ENCODE peak calls at places on chromosomes 4 and X, in five cellular contexts. F, N, I, T and E are unnamed samples.

GRCh38 chr4:174278467-174278866 is 5.0 kb downstream of the FBXO8 start:
- DNase-seq in F (no peak), N (no peak), I (no peak), T (no peak), E (no peak)

GRCh38 chrX:2705036-2705435 is 13.9 kb downstream of the CD99 start:
- DNase-seq in F (no peak), N (no peak), I (no peak), T (no peak), E (no peak)

GRCh38 chrX:109740076-109740809 is 7.2 kb upstream of the ACSL4 start:
- DNase-seq in F (peak; percentile 80), N (peak; percentile 52), I (no peak), T (no peak), E (no peak)

GRCh38 chrX:136453114-136453513 is 34.6 kb upstream of the BRS3 start:
- DNase-seq in F (no peak), N (no peak), I (no peak), T (no peak), E (no peak)

GRCh38 chr4:113368056-113368455 is 318.6 kb downstream of the ANK2 start:
- DNase-seq in F (no peak), N (peak; percentile 97), I (no peak), T (no peak), E (no peak)

GRCh38 chr4:134328741-134329140 is 127.2 kb upstream of the PABPC4L start:
- DNase-seq in F (no peak), N (no peak), I (no peak), T (no peak), E (peak; percentile 9)

GRCh38 chrX:49912086-49912485 is 10.3 kb upstream of the CLCN5 start:
- DNase-seq in F (no peak), N (no peak), I (no peak), T (no peak), E (no peak)

GRCh38 chrX:107731831-107732502 is 43.6 kb downstream of the TSC22D3 start:
- DNase-seq in F (peak; percentile 83), N (peak; percentile 58), I (no peak), T (peak; percentile 44), E (peak; percentile 73)

GRCh38 chr4:75561789-75562188 is 5.9 kb downstream of the ODAPH start:
- DNase-seq in F (peak; percentile 8), N (peak; percentile 7), I (no peak), T (no peak), E (peak; percentile 34)

GRCh38 chrX:68917799-68918198 is 89.0 kb downstream of the EFNB1 start:
- DNase-seq in F (no peak), N (no peak), I (no peak), T (peak; percentile 47), E (no peak)

GRCh38 chr4:84215218-84215617 is 283.9 kb downstream of the NKX6-1 start:
- DNase-seq in F (no peak), N (no peak), I (no peak), T (no peak), E (no peak)

GRCh38 chr4:6527259-6527658 is 47.7 kb upstream of the MAN2B2 start:
- DNase-seq in F (no peak), N (no peak), I (no peak), T (no peak), E (no peak)

DNA sequence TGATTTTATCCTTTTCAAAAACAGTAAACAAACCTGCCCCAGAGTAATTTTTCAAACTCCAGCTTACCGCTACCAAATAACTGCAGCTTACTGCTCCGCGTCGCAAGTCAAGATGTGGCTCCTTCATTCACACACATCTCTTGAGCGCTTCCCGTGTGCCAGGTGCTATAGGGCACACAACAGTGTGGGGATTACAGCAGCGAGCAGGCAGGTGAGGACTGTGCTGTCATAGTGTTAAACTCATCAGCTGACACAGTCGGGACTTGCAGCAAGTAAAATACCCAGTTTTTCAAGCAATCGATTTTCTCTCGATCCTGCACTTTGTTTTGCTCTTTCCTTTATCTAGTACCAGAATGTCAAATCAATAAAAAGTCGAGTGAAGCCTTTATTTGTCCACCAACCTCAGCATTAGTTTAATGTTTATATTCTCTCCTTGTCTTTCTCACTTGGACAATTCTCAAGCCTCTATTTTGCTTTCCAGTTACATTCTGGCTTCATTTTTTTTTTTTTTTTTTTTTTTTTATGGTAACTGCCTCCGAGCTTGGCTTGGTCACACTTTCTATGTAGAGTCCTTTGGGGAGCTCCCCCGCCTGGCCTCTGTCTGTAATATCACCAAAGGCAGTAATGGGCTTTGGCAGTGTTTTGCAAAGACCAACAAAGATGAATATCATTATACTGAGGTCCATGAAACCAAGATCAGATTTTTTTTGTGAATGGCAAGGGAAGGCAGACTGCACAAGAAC is 8.3 kb upstream of the ASB5 start:
- DNase-seq in F (peak; percentile 56), N (peak; percentile 71), I (no peak), T (peak; percentile 51), E (peak; percentile 36)
- TF ChIP-seq RCOR1 in F (no peak), N (no peak), I (no peak), T (no peak), E (no peak)

GRCh38 chrX:551306-551705 is 79.3 kb upstream of the SHOX start:
- DNase-seq in F (no peak), N (no peak), I (no peak), T (no peak), E (no peak)

GRCh38 chrX:542179-542578 is 88.4 kb upstream of the SHOX start:
- DNase-seq in F (peak; percentile 33), N (no peak), I (no peak), T (no peak), E (peak; percentile 8)

GRCh38 chrX:550514-550913 is 80.1 kb upstream of the SHOX start:
- DNase-seq in F (no peak), N (no peak), I (no peak), T (no peak), E (no peak)

DNA sequence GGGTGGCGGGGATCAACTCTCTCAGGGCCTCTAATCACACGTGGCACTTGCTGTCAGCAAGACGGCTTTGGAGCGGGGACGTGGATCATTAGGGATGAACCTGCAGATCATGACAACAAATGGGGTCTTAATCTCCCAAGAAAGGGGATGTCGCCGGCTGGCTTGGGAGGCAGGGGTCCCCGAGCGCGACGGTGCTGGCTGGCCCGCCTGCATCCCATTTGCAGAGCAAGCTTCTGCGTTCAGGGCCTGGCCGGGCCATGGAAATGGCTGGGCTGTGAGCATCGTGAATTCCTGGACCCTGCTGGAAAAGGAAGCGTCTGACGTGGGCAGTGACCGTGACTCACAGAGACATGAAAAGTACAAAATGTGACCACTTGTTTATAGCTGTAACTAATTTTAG is 85.1 kb upstream of the SHOX start:
- DNase-seq in F (no peak), N (no peak), I (no peak), T (no peak), E (no peak)
- TF ChIP-seq RCOR1 in F (no peak), N (no peak), I (no peak), T (no peak), E (no peak)

GRCh38 chr4:127470290-127470809 is 162.4 kb upstream of the INTU start:
- DNase-seq in F (no peak), N (no peak), I (no peak), T (no peak), E (no peak)
- TF ChIP-seq RCOR1 in F (no peak), N (no peak), I (no peak), T (no peak), E (no peak)

DNA sequence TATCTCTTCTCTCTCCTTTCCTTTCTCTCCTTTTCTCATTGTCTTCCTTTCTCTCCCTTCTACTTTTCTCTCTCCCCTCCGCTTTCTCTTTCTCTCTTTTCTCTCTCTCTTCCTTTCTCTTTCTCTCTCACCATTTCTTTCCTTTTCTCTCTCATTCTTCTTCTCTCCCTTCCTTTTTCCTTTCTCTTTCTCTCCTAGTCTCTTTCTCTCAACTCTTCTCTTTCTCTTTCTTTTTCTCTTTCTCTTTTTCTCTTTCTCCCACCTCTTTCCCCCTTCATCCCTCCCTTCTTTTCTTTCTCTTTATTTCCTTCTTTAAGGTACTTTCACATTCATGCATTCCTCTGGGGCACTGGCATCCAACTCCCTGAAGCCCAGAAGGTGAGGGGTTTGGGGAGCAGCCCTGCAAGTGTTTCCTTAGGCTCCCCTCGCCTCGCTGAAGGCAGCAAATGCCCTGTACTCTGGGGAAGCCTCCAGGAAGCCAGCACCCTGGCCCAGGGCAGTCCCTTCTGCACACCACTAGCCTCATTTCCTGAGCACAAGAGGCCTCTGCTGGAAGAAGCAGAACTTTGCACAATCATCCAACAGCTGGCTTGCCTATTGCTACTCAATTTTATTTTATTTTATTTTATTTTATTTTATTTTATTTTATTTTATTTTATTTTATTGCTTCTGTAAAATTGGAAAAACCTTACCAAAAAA is 124.2 kb downstream of the NFKB1 start:
- DNase-seq in F (peak; percentile 37), N (peak; percentile 54), I (no peak), T (peak; percentile 30), E (peak; percentile 34)
- TF ChIP-seq RCOR1 in F (no peak), N (no peak), I (no peak), T (no peak), E (no peak)

GRCh38 chrX:1537031-1537715 is at the start of gene P2RY8:
- DNase-seq in F (peak; percentile 64), N (no peak), I (peak; percentile 75), T (no peak), E (no peak)
- TF ChIP-seq RCOR1 in F (no peak), N (no peak), I (no peak), T (no peak), E (no peak)

DNA sequence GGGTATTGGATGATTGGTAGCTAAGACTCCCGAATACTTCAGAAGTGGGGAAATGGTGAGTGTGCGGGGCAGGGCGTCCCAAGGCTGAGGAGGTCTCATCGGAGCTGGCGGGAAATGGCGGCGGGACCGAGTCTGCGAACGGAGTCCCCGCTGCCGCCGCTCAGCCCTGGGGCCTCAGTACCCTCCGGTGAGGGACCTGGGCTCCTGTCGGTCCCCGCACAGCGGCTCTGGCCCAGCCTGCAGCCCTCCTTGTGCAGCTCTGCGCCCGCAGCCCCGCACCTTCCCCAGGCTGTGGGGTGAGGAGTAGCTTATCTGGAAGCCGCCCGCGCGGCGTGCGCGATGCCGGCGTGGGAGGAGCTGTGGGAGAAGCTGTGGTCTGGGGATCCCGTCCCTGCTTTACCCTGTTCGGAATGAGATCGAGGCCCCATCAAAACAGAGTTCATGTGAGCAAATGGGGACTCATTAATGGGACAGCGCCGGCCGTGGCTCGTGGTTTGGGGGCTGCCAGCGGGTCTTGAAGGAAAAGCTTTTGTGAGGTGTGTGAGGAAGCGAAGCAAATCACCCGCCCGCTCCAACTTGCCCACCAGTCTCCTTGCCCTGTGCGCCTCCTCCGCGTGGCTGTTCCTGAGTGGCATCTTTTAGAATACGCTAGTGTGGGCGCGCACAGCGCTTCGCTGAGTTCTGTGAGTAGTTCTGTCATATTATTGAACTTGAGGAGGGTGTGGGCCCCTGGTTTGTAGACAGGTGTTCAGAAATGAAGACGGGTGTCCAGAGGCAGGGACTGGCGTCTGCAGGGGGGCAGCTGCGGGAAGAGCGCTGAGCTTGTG is 531 bp downstream of the ZNF141 start:
- DNase-seq in F (peak; percentile 22), N (peak; percentile 36), I (no peak), T (no peak), E (no peak)
- TF ChIP-seq RCOR1 in F (no peak), N (no peak), I (no peak), T (no peak), E (no peak)

GRCh38 chrX:23883737-23884354 is 23.9 kb downstream of the APOO start:
- DNase-seq in F (peak; percentile 76), N (peak; percentile 85), I (no peak), T (no peak), E (peak; percentile 74)
- TF ChIP-seq RCOR1 in F (no peak), N (no peak), I (no peak), T (no peak), E (no peak)

DNA sequence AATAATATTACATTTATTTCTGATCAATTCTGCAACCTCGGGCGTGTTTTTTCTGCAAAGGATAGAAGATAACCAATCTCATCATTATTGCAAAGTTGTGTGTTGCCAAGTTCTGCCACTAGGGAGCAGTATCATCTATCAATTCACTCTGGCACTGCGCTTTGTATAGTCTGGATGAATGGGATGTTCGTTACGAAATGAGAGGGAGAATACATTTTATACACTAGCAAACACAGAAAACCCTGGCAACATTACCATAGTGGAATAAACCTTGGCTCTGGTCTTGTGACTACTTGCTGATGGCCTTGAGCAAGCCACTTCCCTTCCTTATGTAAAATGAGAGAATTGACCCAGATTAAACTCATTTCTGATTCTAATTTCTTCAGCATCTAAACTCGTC is 97.5 kb upstream of the ZNF518B start:
- DNase-seq in F (peak; percentile 35), N (peak; percentile 59), I (peak; percentile 31), T (peak; percentile 44), E (peak; percentile 37)
- TF ChIP-seq RCOR1 in F (no peak), N (no peak), I (no peak), T (no peak), E (no peak)